ENCODE peak calls at places on chromosomes 13 and 19, in six cellular contexts. One of them, this sample, is unnamed. For H3K4me1, the result is how much of the 10 kb centered on the place peaks cover.

GRCh38 chr13:51971520-51972426 is 39.5 kb downstream of the ATP7B start:
- DNase-seq in DND-41: no peak
- DNase-seq in endodermal cell: no peak
- DNase-seq in IMR-90: no peak
- DNase-seq in PC-3: no peak
- DNase-seq in neuronal stem cell: no peak
- DNase-seq in this sample: no peak

GRCh38 chr13:27360562-27360961 is 63.9 kb upstream of the GTF3A start:
- DNase-seq in DND-41: no peak
- DNase-seq in endodermal cell: no peak
- DNase-seq in IMR-90: peak
- DNase-seq in PC-3: peak
- DNase-seq in neuronal stem cell: no peak
- DNase-seq in this sample: peak

GRCh38 chr19:54180691-54181091 is 7.7 kb upstream of the TMC4 start:
- DNase-seq in DND-41: no peak
- DNase-seq in endodermal cell: no peak
- DNase-seq in IMR-90: no peak
- DNase-seq in PC-3: peak
- DNase-seq in neuronal stem cell: no peak
- DNase-seq in this sample: no peak

GRCh38 chr13:98349731-98350305 is 172.7 kb upstream of the RNF113B start:
- DNase-seq in DND-41: no peak
- DNase-seq in endodermal cell: peak
- DNase-seq in IMR-90: no peak
- DNase-seq in PC-3: no peak
- DNase-seq in neuronal stem cell: no peak
- DNase-seq in this sample: no peak

GRCh38 chr19:21587117-21587461 is 81.7 kb downstream of the ZNF429 start:
- DNase-seq in DND-41: peak
- DNase-seq in endodermal cell: no peak
- DNase-seq in IMR-90: no peak
- DNase-seq in PC-3: no peak
- DNase-seq in neuronal stem cell: no peak
- DNase-seq in this sample: no peak

GRCh38 chr19:16951529-16951928 is 62.7 kb downstream of the F2RL3 start:
- DNase-seq in DND-41: no peak
- DNase-seq in endodermal cell: no peak
- DNase-seq in IMR-90: peak
- DNase-seq in PC-3: peak
- DNase-seq in neuronal stem cell: no peak
- DNase-seq in this sample: no peak

GRCh38 chr19:40521276-40521675 is 54.5 kb downstream of the SPTBN4 start:
- DNase-seq in DND-41: peak
- DNase-seq in endodermal cell: no peak
- DNase-seq in IMR-90: peak
- DNase-seq in PC-3: peak
- DNase-seq in neuronal stem cell: no peak
- DNase-seq in this sample: peak

GRCh38 chr13:113332615-113333014 is 31.3 kb downstream of the GRTP1 start:
- DNase-seq in DND-41: no peak
- DNase-seq in endodermal cell: no peak
- DNase-seq in IMR-90: no peak
- DNase-seq in PC-3: no peak
- DNase-seq in neuronal stem cell: no peak
- DNase-seq in this sample: no peak

GRCh38 chr13:52600666-52601065 is 41.6 kb upstream of the HNRNPA1L2 start:
- DNase-seq in DND-41: no peak
- DNase-seq in endodermal cell: no peak
- DNase-seq in IMR-90: no peak
- DNase-seq in PC-3: no peak
- DNase-seq in neuronal stem cell: no peak
- DNase-seq in this sample: peak

GRCh38 chr19:1292419-1293151 is 6.9 kb downstream of the EFNA2 start:
- DNase-seq in DND-41: no peak
- DNase-seq in endodermal cell: no peak
- DNase-seq in IMR-90: no peak
- DNase-seq in PC-3: no peak
- DNase-seq in neuronal stem cell: no peak
- DNase-seq in this sample: no peak

GRCh38 chr13:30743319-30744055 is 8.1 kb downstream of the ALOX5AP start:
- DNase-seq in DND-41: no peak
- DNase-seq in endodermal cell: no peak
- DNase-seq in IMR-90: peak
- DNase-seq in PC-3: peak
- DNase-seq in neuronal stem cell: no peak
- DNase-seq in this sample: peak

GRCh38 chr19:1632462-1633268 is 19.8 kb downstream of the TCF3 start:
- DNase-seq in DND-41: no peak
- DNase-seq in endodermal cell: no peak
- DNase-seq in IMR-90: no peak
- DNase-seq in PC-3: no peak
- DNase-seq in neuronal stem cell: no peak
- DNase-seq in this sample: no peak

GRCh38 chr13:44013666-44014291 is 134.1 kb downstream of the LACC1 start:
- DNase-seq in DND-41: no peak
- DNase-seq in endodermal cell: no peak
- DNase-seq in IMR-90: peak
- DNase-seq in PC-3: peak
- DNase-seq in neuronal stem cell: no peak
- DNase-seq in this sample: peak

GRCh38 chr19:28960986-28961705 is 251.8 kb downstream of the UQCRFS1 start:
- DNase-seq in DND-41: no peak
- DNase-seq in endodermal cell: peak
- DNase-seq in IMR-90: peak
- DNase-seq in PC-3: no peak
- DNase-seq in neuronal stem cell: no peak
- DNase-seq in this sample: peak

GRCh38 chr13:70088926-70089325 is 18.7 kb upstream of the ATXN8OS start:
- DNase-seq in DND-41: no peak
- DNase-seq in endodermal cell: no peak
- DNase-seq in IMR-90: no peak
- DNase-seq in PC-3: no peak
- DNase-seq in neuronal stem cell: no peak
- DNase-seq in this sample: no peak

GRCh38 chr13:49042476-49042875 is 66.8 kb downstream of the FNDC3A start:
- DNase-seq in DND-41: no peak
- DNase-seq in endodermal cell: no peak
- DNase-seq in IMR-90: peak
- DNase-seq in PC-3: no peak
- DNase-seq in neuronal stem cell: no peak
- DNase-seq in this sample: peak

GRCh38 chr19:33819875-33820781 is 23.5 kb downstream of the KCTD15 start:
- DNase-seq in DND-41: peak
- DNase-seq in endodermal cell: peak
- DNase-seq in IMR-90: peak
- DNase-seq in PC-3: peak
- DNase-seq in neuronal stem cell: peak
- DNase-seq in this sample: peak

GRCh38 chr19:19275166-19275565 is 2.1 kb upstream of the TM6SF2 start:
- DNase-seq in DND-41: no peak
- DNase-seq in endodermal cell: no peak
- DNase-seq in IMR-90: no peak
- DNase-seq in PC-3: no peak
- DNase-seq in neuronal stem cell: no peak
- DNase-seq in this sample: no peak

GRCh38 chr19:19274146-19274545 is 1.0 kb upstream of the TM6SF2 start:
- DNase-seq in DND-41: no peak
- DNase-seq in endodermal cell: peak
- DNase-seq in IMR-90: no peak
- DNase-seq in PC-3: no peak
- DNase-seq in neuronal stem cell: no peak
- DNase-seq in this sample: no peak

GRCh38 chr19:19276386-19276785 is 3.3 kb upstream of the TM6SF2 start:
- DNase-seq in DND-41: no peak
- DNase-seq in endodermal cell: no peak
- DNase-seq in IMR-90: peak
- DNase-seq in PC-3: no peak
- DNase-seq in neuronal stem cell: no peak
- DNase-seq in this sample: peak

GRCh38 chr19:19276851-19277250 is 3.8 kb upstream of the TM6SF2 start:
- DNase-seq in DND-41: no peak
- DNase-seq in endodermal cell: no peak
- DNase-seq in IMR-90: no peak
- DNase-seq in PC-3: no peak
- DNase-seq in neuronal stem cell: no peak
- DNase-seq in this sample: no peak

GRCh38 chr19:19274716-19275115 is 1.6 kb upstream of the TM6SF2 start:
- DNase-seq in DND-41: no peak
- DNase-seq in endodermal cell: no peak
- DNase-seq in IMR-90: no peak
- DNase-seq in PC-3: no peak
- DNase-seq in neuronal stem cell: no peak
- DNase-seq in this sample: no peak
- H3K9ac ChIP-seq in DND-41: no peak
- H3K9ac ChIP-seq in endodermal cell: no peak
- H3K9ac ChIP-seq in IMR-90: no peak
- H3K9ac ChIP-seq in PC-3: no peak
- H3K9ac ChIP-seq in neuronal stem cell: peak
- H3K9ac ChIP-seq in this sample: no peak

DNA sequence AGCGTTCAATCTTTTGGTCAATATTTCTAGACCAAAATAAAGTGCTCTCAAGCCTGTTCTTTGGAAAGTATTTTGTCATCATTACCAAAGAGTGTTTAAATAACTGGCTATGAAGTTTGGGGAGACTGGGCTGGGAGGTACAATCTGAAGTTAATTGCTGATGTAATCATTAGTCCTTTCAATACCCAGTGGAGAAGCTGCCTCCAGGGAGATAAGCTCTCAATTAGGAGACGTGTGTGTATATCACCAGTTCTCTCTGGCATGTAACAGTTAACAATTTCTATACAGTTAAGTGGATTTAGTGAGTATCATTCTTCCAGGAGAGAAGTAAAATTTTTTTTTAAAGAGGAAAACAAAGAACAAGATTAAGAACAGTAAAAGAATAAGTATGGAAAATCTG is 1.4 kb downstream of the COL4A1 start:
- DNase-seq in DND-41: no peak
- DNase-seq in endodermal cell: no peak
- DNase-seq in IMR-90: no peak
- DNase-seq in PC-3: no peak
- DNase-seq in neuronal stem cell: no peak
- DNase-seq in this sample: no peak
- H3K27ac ChIP-seq in DND-41: no peak
- H3K27ac ChIP-seq in endodermal cell: no peak
- H3K27ac ChIP-seq in IMR-90: peak
- H3K27ac ChIP-seq in PC-3: no peak
- H3K27ac ChIP-seq in neuronal stem cell: no peak
- H3K27ac ChIP-seq in this sample: no peak

GRCh38 chr19:12782174-12782423 is 6.7 kb upstream of the HOOK2 start:
- DNase-seq in DND-41: no peak
- DNase-seq in endodermal cell: peak
- DNase-seq in IMR-90: no peak
- DNase-seq in PC-3: no peak
- DNase-seq in neuronal stem cell: no peak
- DNase-seq in this sample: no peak

GRCh38 chr19:12783849-12784393 is 7.4 kb upstream of the JUNB start:
- DNase-seq in DND-41: no peak
- DNase-seq in endodermal cell: peak
- DNase-seq in IMR-90: no peak
- DNase-seq in PC-3: peak
- DNase-seq in neuronal stem cell: no peak
- DNase-seq in this sample: no peak

GRCh38 chr19:12783226-12783848 is 7.9 kb upstream of the JUNB start:
- DNase-seq in DND-41: peak
- DNase-seq in endodermal cell: peak
- DNase-seq in IMR-90: no peak
- DNase-seq in PC-3: no peak
- DNase-seq in neuronal stem cell: no peak
- DNase-seq in this sample: peak

GRCh38 chr19:12784394-12784870 is 6.9 kb upstream of the JUNB start:
- DNase-seq in DND-41: no peak
- DNase-seq in endodermal cell: no peak
- DNase-seq in IMR-90: peak
- DNase-seq in PC-3: no peak
- DNase-seq in neuronal stem cell: no peak
- DNase-seq in this sample: peak

DNA sequence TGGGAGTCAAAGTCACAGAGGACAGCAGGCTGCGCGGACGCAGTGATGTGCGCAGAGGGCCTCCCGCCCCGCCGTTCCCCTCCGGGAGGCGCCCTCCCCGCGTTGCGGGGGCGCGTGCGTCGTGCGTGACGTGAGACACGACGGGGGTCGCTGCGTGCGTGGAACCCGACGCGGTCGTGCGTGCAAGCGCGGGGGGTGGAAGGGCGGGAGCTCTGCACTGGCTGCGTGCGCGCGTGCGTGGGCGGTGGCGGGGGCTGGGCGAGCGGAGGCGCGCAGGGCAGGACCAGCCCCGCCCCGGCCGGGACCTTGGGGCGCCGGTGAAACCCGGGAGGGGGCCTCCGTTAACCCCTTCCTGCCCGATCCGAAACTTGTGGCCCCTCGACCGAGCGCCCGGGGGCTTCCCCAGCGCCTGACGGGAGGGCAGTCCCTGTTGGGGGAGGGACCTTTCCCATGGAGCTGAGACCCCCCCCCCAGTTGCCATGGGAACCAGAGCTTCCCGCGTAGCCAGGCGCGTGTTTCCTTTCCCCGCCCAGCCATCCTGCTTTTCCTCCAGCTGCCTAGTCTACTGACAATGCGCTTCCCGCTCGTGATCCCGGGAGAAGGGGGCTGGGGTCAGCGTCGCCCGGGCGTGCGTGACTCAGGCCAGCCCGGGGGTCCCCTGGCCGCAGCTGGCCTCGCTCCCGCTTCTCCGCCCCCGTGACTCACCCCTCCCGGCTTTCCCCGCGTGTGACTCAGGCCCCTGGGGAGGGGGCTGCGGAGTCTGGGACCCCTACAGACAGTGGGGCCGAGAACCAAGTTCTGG is 7.3 kb upstream of the HOOK2 start:
- DNase-seq in DND-41: peak
- DNase-seq in endodermal cell: peak
- DNase-seq in IMR-90: peak
- DNase-seq in PC-3: peak
- DNase-seq in neuronal stem cell: no peak
- DNase-seq in this sample: peak
- H3K4me1 ChIP-seq in DND-41: half or more
- H3K4me1 ChIP-seq in endodermal cell: under half
- H3K4me1 ChIP-seq in IMR-90: under half
- H3K4me1 ChIP-seq in PC-3: half or more
- H3K4me1 ChIP-seq in neuronal stem cell: under half
- H3K4me1 ChIP-seq in this sample: under half

DNA sequence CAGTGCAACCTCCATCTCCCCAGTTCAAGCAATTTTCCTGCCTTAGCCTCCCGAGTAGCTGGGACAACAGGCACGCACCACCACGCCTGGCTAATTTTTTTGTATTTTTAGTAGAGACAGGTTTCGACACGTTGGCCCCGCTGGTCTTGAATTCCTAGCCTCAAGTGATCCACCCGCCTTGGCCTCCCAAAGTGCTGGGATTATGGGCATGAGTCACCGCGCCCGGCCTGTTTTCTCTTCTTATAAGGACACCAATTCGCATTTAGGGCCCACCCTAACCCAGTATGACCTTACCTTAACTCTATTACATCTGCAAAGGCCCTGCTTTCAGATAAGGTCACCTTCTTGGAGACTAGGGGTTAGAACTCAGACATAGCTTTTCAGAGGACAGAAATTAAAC is 35.1 kb downstream of the TMEM161A start:
- DNase-seq in DND-41: no peak
- DNase-seq in endodermal cell: no peak
- DNase-seq in IMR-90: no peak
- DNase-seq in PC-3: no peak
- DNase-seq in neuronal stem cell: no peak
- DNase-seq in this sample: no peak
- H3K9ac ChIP-seq in DND-41: no peak
- H3K9ac ChIP-seq in endodermal cell: no peak
- H3K9ac ChIP-seq in IMR-90: no peak
- H3K9ac ChIP-seq in PC-3: no peak
- H3K9ac ChIP-seq in neuronal stem cell: no peak
- H3K9ac ChIP-seq in this sample: no peak

GRCh38 chr19:43738780-43739211 is 16.0 kb downstream of the SMG9 start:
- DNase-seq in DND-41: no peak
- DNase-seq in endodermal cell: peak
- DNase-seq in IMR-90: no peak
- DNase-seq in PC-3: no peak
- DNase-seq in neuronal stem cell: no peak
- DNase-seq in this sample: peak
- H3K27ac ChIP-seq in DND-41: no peak
- H3K27ac ChIP-seq in endodermal cell: no peak
- H3K27ac ChIP-seq in IMR-90: no peak
- H3K27ac ChIP-seq in PC-3: no peak
- H3K27ac ChIP-seq in neuronal stem cell: no peak
- H3K27ac ChIP-seq in this sample: no peak